ENCODE peak calls at places on chromosomes 2 and 18, in eight cellular contexts. One of them, this sample, is unnamed.

GRCh38 chr18:3712485-3712884 is 262.5 kb downstream of the TGIF1 start:
- DNase-seq in A549: no peak
- DNase-seq in GM13977: no peak
- DNase-seq in NB4: no peak
- DNase-seq in CD8-positive, alpha-beta T cell: no peak
- DNase-seq in GM13976: no peak
- DNase-seq in CD4-positive, alpha-beta T cell: no peak
- DNase-seq in Peyer's patch: peak; percentile 59
- DNase-seq in this sample: no peak

GRCh38 chr18:54696616-54697293 is 105.7 kb downstream of the DYNAP start:
- DNase-seq in A549: no peak
- DNase-seq in GM13977: no peak
- DNase-seq in NB4: no peak
- DNase-seq in CD8-positive, alpha-beta T cell: no peak
- DNase-seq in GM13976: no peak
- DNase-seq in CD4-positive, alpha-beta T cell: no peak
- DNase-seq in Peyer's patch: no peak
- DNase-seq in this sample: no peak

GRCh38 chr2:17539596-17539992 is 902 bp upstream of the VSNL1 start:
- DNase-seq in A549: no peak
- DNase-seq in GM13977: no peak
- DNase-seq in NB4: no peak
- DNase-seq in CD8-positive, alpha-beta T cell: no peak
- DNase-seq in GM13976: peak; percentile 21
- DNase-seq in CD4-positive, alpha-beta T cell: no peak
- DNase-seq in Peyer's patch: no peak
- DNase-seq in this sample: no peak

GRCh38 chr2:138496096-138496651 is 5.4 kb upstream of the SPOPL start:
- DNase-seq in A549: no peak
- DNase-seq in GM13977: no peak
- DNase-seq in NB4: no peak
- DNase-seq in CD8-positive, alpha-beta T cell: no peak
- DNase-seq in GM13976: no peak
- DNase-seq in CD4-positive, alpha-beta T cell: no peak
- DNase-seq in Peyer's patch: no peak
- DNase-seq in this sample: no peak

GRCh38 chr18:5478261-5478660 is 65.5 kb downstream of the EPB41L3 start:
- DNase-seq in A549: no peak
- DNase-seq in GM13977: no peak
- DNase-seq in NB4: no peak
- DNase-seq in CD8-positive, alpha-beta T cell: no peak
- DNase-seq in GM13976: no peak
- DNase-seq in CD4-positive, alpha-beta T cell: no peak
- DNase-seq in Peyer's patch: no peak
- DNase-seq in this sample: no peak

GRCh38 chr2:1675633-1676032 is 68.7 kb downstream of the PXDN start:
- DNase-seq in A549: peak; percentile 80
- DNase-seq in GM13977: no peak
- DNase-seq in NB4: no peak
- DNase-seq in CD8-positive, alpha-beta T cell: no peak
- DNase-seq in GM13976: no peak
- DNase-seq in CD4-positive, alpha-beta T cell: no peak
- DNase-seq in Peyer's patch: no peak
- DNase-seq in this sample: no peak

GRCh38 chr2:160299540-160299939 is 99.5 kb upstream of the ITGB6 start:
- DNase-seq in A549: no peak
- DNase-seq in GM13977: no peak
- DNase-seq in NB4: peak; percentile 9
- DNase-seq in CD8-positive, alpha-beta T cell: no peak
- DNase-seq in GM13976: no peak
- DNase-seq in CD4-positive, alpha-beta T cell: no peak
- DNase-seq in Peyer's patch: no peak
- DNase-seq in this sample: no peak

GRCh38 chr18:22613058-22613690 is 195.5 kb upstream of the CTAGE1 start:
- DNase-seq in A549: no peak
- DNase-seq in GM13977: no peak
- DNase-seq in NB4: no peak
- DNase-seq in CD8-positive, alpha-beta T cell: no peak
- DNase-seq in GM13976: no peak
- DNase-seq in CD4-positive, alpha-beta T cell: no peak
- DNase-seq in Peyer's patch: peak; percentile 50
- DNase-seq in this sample: no peak

GRCh38 chr18:28175047-28175929 is 1.6 kb downstream of the CDH2 start:
- DNase-seq in A549: peak; percentile 8
- DNase-seq in GM13977: no peak
- DNase-seq in NB4: no peak
- DNase-seq in CD8-positive, alpha-beta T cell: no peak
- DNase-seq in GM13976: no peak
- DNase-seq in CD4-positive, alpha-beta T cell: no peak
- DNase-seq in Peyer's patch: no peak
- DNase-seq in this sample: no peak

GRCh38 chr2:55364189-55365055 is 55.2 kb downstream of the CCDC88A start:
- DNase-seq in A549: peak; percentile 23
- DNase-seq in GM13977: no peak
- DNase-seq in NB4: no peak
- DNase-seq in CD8-positive, alpha-beta T cell: no peak
- DNase-seq in GM13976: no peak
- DNase-seq in CD4-positive, alpha-beta T cell: no peak
- DNase-seq in Peyer's patch: no peak
- DNase-seq in this sample: no peak

GRCh38 chr2:10097352-10098148 is 17.3 kb upstream of the CYS1 start:
- DNase-seq in A549: peak; percentile 97
- DNase-seq in GM13977: peak; percentile 70
- DNase-seq in NB4: peak; percentile 58
- DNase-seq in CD8-positive, alpha-beta T cell: no peak
- DNase-seq in GM13976: peak; percentile 81
- DNase-seq in CD4-positive, alpha-beta T cell: peak; percentile 20
- DNase-seq in Peyer's patch: peak; percentile 81
- DNase-seq in this sample: peak; percentile 25

GRCh38 chr18:34999734-35000397 is 41.3 kb upstream of the MAPRE2 start:
- DNase-seq in A549: no peak
- DNase-seq in GM13977: no peak
- DNase-seq in NB4: no peak
- DNase-seq in CD8-positive, alpha-beta T cell: no peak
- DNase-seq in GM13976: no peak
- DNase-seq in CD4-positive, alpha-beta T cell: no peak
- DNase-seq in Peyer's patch: no peak
- DNase-seq in this sample: no peak

GRCh38 chr2:237791977-237792727 is 6.4 kb upstream of the RBM44 start:
- DNase-seq in A549: no peak
- DNase-seq in GM13977: no peak
- DNase-seq in NB4: no peak
- DNase-seq in CD8-positive, alpha-beta T cell: no peak
- DNase-seq in GM13976: no peak
- DNase-seq in CD4-positive, alpha-beta T cell: no peak
- DNase-seq in Peyer's patch: no peak
- DNase-seq in this sample: no peak

GRCh38 chr2:178211460-178211859 is 17.1 kb downstream of the OSBPL6 start:
- DNase-seq in A549: no peak
- DNase-seq in GM13977: no peak
- DNase-seq in NB4: no peak
- DNase-seq in CD8-positive, alpha-beta T cell: no peak
- DNase-seq in GM13976: no peak
- DNase-seq in CD4-positive, alpha-beta T cell: no peak
- DNase-seq in Peyer's patch: no peak
- DNase-seq in this sample: no peak

GRCh38 chr2:178211943-178212342 is 17.6 kb downstream of the OSBPL6 start:
- DNase-seq in A549: no peak
- DNase-seq in GM13977: no peak
- DNase-seq in NB4: no peak
- DNase-seq in CD8-positive, alpha-beta T cell: no peak
- DNase-seq in GM13976: no peak
- DNase-seq in CD4-positive, alpha-beta T cell: no peak
- DNase-seq in Peyer's patch: no peak
- DNase-seq in this sample: no peak

GRCh38 chr2:178205853-178206516 is 11.7 kb downstream of the OSBPL6 start:
- DNase-seq in A549: no peak
- DNase-seq in GM13977: no peak
- DNase-seq in NB4: no peak
- DNase-seq in CD8-positive, alpha-beta T cell: no peak
- DNase-seq in GM13976: no peak
- DNase-seq in CD4-positive, alpha-beta T cell: no peak
- DNase-seq in Peyer's patch: no peak
- DNase-seq in this sample: no peak

GRCh38 chr2:178208336-178208735 is 14.0 kb downstream of the OSBPL6 start:
- DNase-seq in A549: no peak
- DNase-seq in GM13977: no peak
- DNase-seq in NB4: no peak
- DNase-seq in CD8-positive, alpha-beta T cell: no peak
- DNase-seq in GM13976: no peak
- DNase-seq in CD4-positive, alpha-beta T cell: no peak
- DNase-seq in Peyer's patch: no peak
- DNase-seq in this sample: no peak

GRCh38 chr2:178208817-178209216 is 14.5 kb downstream of the OSBPL6 start:
- DNase-seq in A549: no peak
- DNase-seq in GM13977: no peak
- DNase-seq in NB4: no peak
- DNase-seq in CD8-positive, alpha-beta T cell: no peak
- DNase-seq in GM13976: no peak
- DNase-seq in CD4-positive, alpha-beta T cell: no peak
- DNase-seq in Peyer's patch: no peak
- DNase-seq in this sample: no peak
- TF ChIP-seq CTCF in A549: peak; percentile 28
- TF ChIP-seq CTCF in GM13977: no peak
- TF ChIP-seq CTCF in NB4: peak; percentile 11
- TF ChIP-seq CTCF in CD8-positive, alpha-beta T cell: no peak
- TF ChIP-seq CTCF in GM13976: no peak
- TF ChIP-seq CTCF in CD4-positive, alpha-beta T cell: no peak
- TF ChIP-seq CTCF in Peyer's patch: peak; percentile 40
- TF ChIP-seq CTCF in this sample: no peak

GRCh38 chr2:231241755-231242507 is 43.5 kb downstream of the ARMC9 start:
- DNase-seq in A549: no peak
- DNase-seq in GM13977: no peak
- DNase-seq in NB4: peak; percentile 62
- DNase-seq in CD8-positive, alpha-beta T cell: no peak
- DNase-seq in GM13976: no peak
- DNase-seq in CD4-positive, alpha-beta T cell: no peak
- DNase-seq in Peyer's patch: peak; percentile 55
- DNase-seq in this sample: no peak

GRCh38 chr2:231243883-231244282 is 45.5 kb downstream of the ARMC9 start:
- DNase-seq in A549: no peak
- DNase-seq in GM13977: no peak
- DNase-seq in NB4: no peak
- DNase-seq in CD8-positive, alpha-beta T cell: no peak
- DNase-seq in GM13976: no peak
- DNase-seq in CD4-positive, alpha-beta T cell: no peak
- DNase-seq in Peyer's patch: no peak
- DNase-seq in this sample: no peak

GRCh38 chr2:231246171-231246842 is 47.9 kb downstream of the ARMC9 start:
- DNase-seq in A549: no peak
- DNase-seq in GM13977: no peak
- DNase-seq in NB4: no peak
- DNase-seq in CD8-positive, alpha-beta T cell: no peak
- DNase-seq in GM13976: no peak
- DNase-seq in CD4-positive, alpha-beta T cell: no peak
- DNase-seq in Peyer's patch: no peak
- DNase-seq in this sample: no peak

GRCh38 chr2:231244382-231245252 is 46.2 kb downstream of the ARMC9 start:
- DNase-seq in A549: no peak
- DNase-seq in GM13977: no peak
- DNase-seq in NB4: peak; percentile 58
- DNase-seq in CD8-positive, alpha-beta T cell: no peak
- DNase-seq in GM13976: no peak
- DNase-seq in CD4-positive, alpha-beta T cell: no peak
- DNase-seq in Peyer's patch: peak; percentile 49
- DNase-seq in this sample: no peak

DNA sequence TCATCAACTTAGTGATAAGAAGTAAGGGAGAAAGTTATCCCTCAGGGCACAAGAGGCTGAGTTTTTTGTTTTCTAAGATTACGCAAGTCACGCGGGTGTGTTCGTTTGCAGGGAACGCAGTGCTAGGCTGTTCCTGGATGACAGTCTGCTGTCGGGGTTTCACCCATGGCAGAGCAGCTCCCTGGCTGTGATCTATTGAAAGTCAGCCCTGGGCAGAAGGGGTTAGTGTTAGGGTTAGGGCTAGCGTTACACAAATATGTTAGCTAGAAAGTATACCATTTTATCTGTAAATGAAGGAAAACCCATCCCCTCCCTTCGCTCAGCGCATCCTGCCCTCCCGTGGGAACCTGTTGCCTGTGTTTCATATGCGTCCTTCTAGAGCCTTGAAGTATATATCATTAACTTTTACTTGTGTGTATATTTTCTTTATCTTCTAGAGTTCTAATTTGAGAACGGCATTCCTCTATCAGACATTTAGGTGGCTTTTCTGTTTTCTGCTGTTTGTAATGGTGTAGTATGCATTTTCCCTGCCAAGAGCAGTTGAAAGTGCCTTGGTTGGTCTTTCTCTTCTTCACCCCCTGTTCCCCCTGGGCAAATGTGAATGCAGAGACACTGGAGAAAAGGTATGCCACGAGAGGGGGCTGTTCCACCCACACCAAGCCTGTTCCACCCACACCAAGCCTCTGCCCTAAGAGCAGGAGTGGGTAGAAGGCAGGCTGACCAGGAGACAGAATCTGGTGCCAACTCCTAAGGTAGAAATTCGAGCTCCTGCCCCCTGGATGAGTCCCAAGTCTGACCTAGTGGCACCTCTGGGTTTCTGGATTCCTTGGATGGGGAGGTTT is 47.0 kb downstream of the ARMC9 start:
- DNase-seq in A549: no peak
- DNase-seq in GM13977: no peak
- DNase-seq in NB4: peak; percentile 69
- DNase-seq in CD8-positive, alpha-beta T cell: no peak
- DNase-seq in GM13976: no peak
- DNase-seq in CD4-positive, alpha-beta T cell: no peak
- DNase-seq in Peyer's patch: peak; percentile 69
- DNase-seq in this sample: no peak
- TF ChIP-seq CTCF in A549: no peak
- TF ChIP-seq CTCF in GM13977: peak; percentile 43
- TF ChIP-seq CTCF in NB4: no peak
- TF ChIP-seq CTCF in CD8-positive, alpha-beta T cell: no peak
- TF ChIP-seq CTCF in GM13976: peak; percentile 25
- TF ChIP-seq CTCF in CD4-positive, alpha-beta T cell: no peak
- TF ChIP-seq CTCF in Peyer's patch: peak; percentile 27
- TF ChIP-seq CTCF in this sample: no peak

DNA sequence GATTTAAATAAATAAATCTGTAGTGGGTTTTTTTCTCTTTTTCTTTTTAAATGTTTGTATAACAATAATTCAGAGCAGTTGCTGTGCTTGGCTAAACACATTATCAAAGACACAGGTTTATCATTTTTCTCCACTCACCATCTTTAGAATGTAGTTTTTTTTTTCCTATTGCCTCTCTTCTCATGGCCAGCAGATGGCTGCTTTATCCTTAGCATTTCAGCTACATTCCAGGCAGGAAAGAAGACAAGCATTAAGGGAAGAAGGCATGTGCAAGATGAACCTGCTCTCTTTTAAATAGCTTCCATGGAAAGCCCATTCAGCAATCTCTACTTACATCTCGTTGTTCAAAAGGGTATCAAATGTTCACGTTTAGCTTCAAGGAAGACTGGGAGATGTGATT is 42.6 kb downstream of the ARHGAP15 start:
- DNase-seq in A549: no peak
- DNase-seq in GM13977: no peak
- DNase-seq in NB4: no peak
- DNase-seq in CD8-positive, alpha-beta T cell: no peak
- DNase-seq in GM13976: no peak
- DNase-seq in CD4-positive, alpha-beta T cell: no peak
- DNase-seq in Peyer's patch: no peak
- DNase-seq in this sample: no peak
- TF ChIP-seq CTCF in A549: peak; percentile 2
- TF ChIP-seq CTCF in GM13977: no peak
- TF ChIP-seq CTCF in NB4: no peak
- TF ChIP-seq CTCF in CD8-positive, alpha-beta T cell: no peak
- TF ChIP-seq CTCF in GM13976: no peak
- TF ChIP-seq CTCF in CD4-positive, alpha-beta T cell: no peak
- TF ChIP-seq CTCF in Peyer's patch: no peak
- TF ChIP-seq CTCF in this sample: no peak

GRCh38 chr2:201118121-201118956 is 2.4 kb downstream of the CFLAR start:
- DNase-seq in A549: peak; percentile 66
- DNase-seq in GM13977: peak; percentile 74
- DNase-seq in NB4: peak; percentile 99
- DNase-seq in CD8-positive, alpha-beta T cell: peak; percentile 77
- DNase-seq in GM13976: peak; percentile 76
- DNase-seq in CD4-positive, alpha-beta T cell: peak; percentile 84
- DNase-seq in Peyer's patch: peak; percentile 97
- DNase-seq in this sample: peak; percentile 78
- TF ChIP-seq CTCF in A549: peak; percentile 62
- TF ChIP-seq CTCF in GM13977: peak; percentile 45
- TF ChIP-seq CTCF in NB4: peak; percentile 33
- TF ChIP-seq CTCF in CD8-positive, alpha-beta T cell: peak; percentile 64
- TF ChIP-seq CTCF in GM13976: peak; percentile 26
- TF ChIP-seq CTCF in CD4-positive, alpha-beta T cell: peak; percentile 67
- TF ChIP-seq CTCF in Peyer's patch: peak; percentile 41
- TF ChIP-seq CTCF in this sample: no peak